ENCODE peak calls at places on chromosomes 16 and 17, in eight cellular contexts. T is AG04450; Q is SK-N-MC; E is RWPE1; Y is CD4-positive, CD25-positive, alpha-beta regulatory T cell; P is psoas muscle; I is effector memory CD4-positive, alpha-beta T cell; N is hepatocyte. O is an unnamed sample.

GRCh38 chr17:34641368-34641767 is 62.0 kb downstream of the TMEM132E start:
- DNase-seq in N (no peak), E (no peak), Q (no peak), Y (no peak), T (no peak), P (no peak), I (no peak), O (no peak)

GRCh38 chr16:11560701-11561439 is 25.8 kb downstream of the LITAF start:
- DNase-seq in T (no peak), E (peak), P (peak), N (peak), I (peak), Q (no peak), Y (peak), O (no peak)

GRCh38 chr17:79034931-79035485 is 11.0 kb downstream of the C1QTNF1 start:
- DNase-seq in E (no peak), N (no peak), I (no peak), P (no peak), T (no peak), Q (no peak), Y (no peak), O (no peak)

GRCh38 chr16:72198021-72198420 is 26.1 kb upstream of the PMFBP1 start:
- DNase-seq in P (no peak), T (peak), Q (peak), E (no peak), Y (no peak), I (no peak), N (peak), O (peak)

GRCh38 chr16:79607587-79607986 is 7.0 kb upstream of the MAF start:
- DNase-seq in Q (no peak), I (no peak), P (no peak), N (peak), T (no peak), Y (no peak), E (peak), O (peak)

GRCh38 chr16:54312502-54312991 is 26.0 kb upstream of the IRX3 start:
- DNase-seq in T (no peak), I (no peak), Y (no peak), E (no peak), N (no peak), Q (no peak), P (no peak), O (no peak)

GRCh38 chr17:81020767-81021497 is 14.0 kb upstream of the BAIAP2 start:
- DNase-seq in Q (no peak), T (no peak), P (peak), N (peak), I (no peak), E (peak), Y (no peak), O (peak)

GRCh38 chr17:44346064-44346844 is 1.2 kb downstream of the GRN start:
- DNase-seq in Q (no peak), N (no peak), I (no peak), E (no peak), Y (no peak), P (no peak), T (no peak), O (no peak)

GRCh38 chr17:77865716-77866115 is 92.8 kb upstream of the TNRC6C start:
- DNase-seq in Y (no peak), Q (no peak), P (no peak), T (no peak), I (no peak), E (no peak), N (no peak), O (no peak)

GRCh38 chr17:77958716-77959215 is 263 bp downstream of the TNRC6C start:
- DNase-seq in N (no peak), T (no peak), P (no peak), E (peak), Y (no peak), I (no peak), Q (no peak), O (no peak)

GRCh38 chr16:57268804-57269800 is 15.4 kb downstream of the PLLP start:
- DNase-seq in T (no peak), P (peak), I (no peak), Y (no peak), N (peak), Q (no peak), E (no peak), O (peak)

GRCh38 chr16:46884513-46885293 is 541 bp downstream of the GPT2 start:
- DNase-seq in Q (no peak), P (no peak), Y (peak), T (no peak), E (no peak), N (peak), I (no peak), O (no peak)

GRCh38 chr16:69309316-69309715 is 1.8 kb upstream of the VPS4A start:
- DNase-seq in E (no peak), Y (no peak), I (no peak), N (no peak), T (no peak), Q (no peak), P (no peak), O (no peak)

GRCh38 chr16:74724820-74725549 is 24.3 kb upstream of the MLKL start:
- DNase-seq in T (peak), N (no peak), P (peak), E (peak), Q (no peak), I (no peak), Y (no peak), O (peak)

GRCh38 chr17:33024688-33025486 is 33.2 kb downstream of the SPACA3 start:
- DNase-seq in T (no peak), I (no peak), P (no peak), N (no peak), Q (no peak), Y (no peak), E (no peak), O (no peak)

GRCh38 chr16:83793179-83793578 is 14.6 kb upstream of the HSBP1 start:
- DNase-seq in T (no peak), Q (no peak), I (no peak), E (no peak), Y (no peak), P (no peak), N (no peak), O (no peak)

GRCh38 chr17:68175905-68176304 is 71.9 kb upstream of the AMZ2 start:
- DNase-seq in Y (no peak), E (no peak), Q (no peak), I (no peak), P (no peak), N (no peak), T (no peak), O (no peak)

GRCh38 chr16:84266451-84266850 is 26.6 kb upstream of the KCNG4 start:
- DNase-seq in N (peak), Q (no peak), E (peak), P (no peak), T (no peak), I (peak), Y (peak), O (peak)

GRCh38 chr16:84739349-84740124 is 39.7 kb downstream of the USP10 start:
- DNase-seq in I (no peak), P (no peak), Y (no peak), E (peak), Q (no peak), T (peak), N (no peak), O (peak)

GRCh38 chr16:63690267-63690666 is 1431.6 kb downstream of the CDH11 start:
- DNase-seq in E (no peak), Q (no peak), Y (no peak), N (no peak), P (no peak), T (no peak), I (no peak), O (no peak)
- H3K27ac ChIP-seq in E (no peak), Q (no peak), Y (no peak), N (no peak), P (no peak), T (no peak), I (no peak), O (no peak)

GRCh38 chr17:29155966-29156338 is 24.2 kb downstream of the MYO18A start:
- DNase-seq in Y (no peak), I (no peak), Q (no peak), N (no peak), T (no peak), P (no peak), E (no peak), O (peak)
- H3K27ac ChIP-seq in Y (peak), I (no peak), Q (peak), N (peak), T (peak), P (peak), E (peak), O (peak)

GRCh38 chr16:65118866-65119265 is 3.0 kb downstream of the CDH11 start:
- DNase-seq in E (no peak), N (no peak), Y (no peak), Q (no peak), P (no peak), T (no peak), I (no peak), O (no peak)
- H3K27ac ChIP-seq in E (no peak), N (peak), Y (no peak), Q (peak), P (no peak), T (no peak), I (no peak), O (peak)

GRCh38 chr17:4720787-4721186 is 10.4 kb downstream of the ARRB2 start:
- DNase-seq in Y (no peak), T (no peak), I (no peak), Q (no peak), N (peak), E (no peak), P (no peak), O (no peak)
- H3K27ac ChIP-seq in Y (no peak), T (no peak), I (no peak), Q (no peak), N (peak), E (peak), P (no peak), O (no peak)

GRCh38 chr16:50819706-50820105 is 77.8 kb downstream of the CYLD start:
- DNase-seq in Y (no peak), N (no peak), T (no peak), I (no peak), Q (no peak), P (no peak), E (no peak), O (no peak)
- H3K27ac ChIP-seq in Y (no peak), N (no peak), T (no peak), I (no peak), Q (no peak), P (no peak), E (no peak), O (no peak)

GRCh38 chr17:49694847-49695697 is 12.7 kb downstream of the SLC35B1 start:
- DNase-seq in Q (no peak), P (peak), T (no peak), N (peak), E (peak), Y (peak), I (peak), O (no peak)

GRCh38 chr17:49692751-49693150 is 14.9 kb upstream of the SPOP start:
- DNase-seq in N (no peak), P (no peak), E (no peak), I (no peak), T (no peak), Q (no peak), Y (no peak), O (no peak)

GRCh38 chr17:49691086-49691676 is 13.3 kb upstream of the SPOP start:
- DNase-seq in P (no peak), Q (no peak), I (no peak), T (no peak), E (no peak), N (peak), Y (no peak), O (peak)

GRCh38 chr17:49690256-49690655 is 12.4 kb upstream of the SPOP start:
- DNase-seq in Q (no peak), Y (no peak), E (no peak), N (no peak), T (no peak), P (no peak), I (no peak), O (no peak)

DNA sequence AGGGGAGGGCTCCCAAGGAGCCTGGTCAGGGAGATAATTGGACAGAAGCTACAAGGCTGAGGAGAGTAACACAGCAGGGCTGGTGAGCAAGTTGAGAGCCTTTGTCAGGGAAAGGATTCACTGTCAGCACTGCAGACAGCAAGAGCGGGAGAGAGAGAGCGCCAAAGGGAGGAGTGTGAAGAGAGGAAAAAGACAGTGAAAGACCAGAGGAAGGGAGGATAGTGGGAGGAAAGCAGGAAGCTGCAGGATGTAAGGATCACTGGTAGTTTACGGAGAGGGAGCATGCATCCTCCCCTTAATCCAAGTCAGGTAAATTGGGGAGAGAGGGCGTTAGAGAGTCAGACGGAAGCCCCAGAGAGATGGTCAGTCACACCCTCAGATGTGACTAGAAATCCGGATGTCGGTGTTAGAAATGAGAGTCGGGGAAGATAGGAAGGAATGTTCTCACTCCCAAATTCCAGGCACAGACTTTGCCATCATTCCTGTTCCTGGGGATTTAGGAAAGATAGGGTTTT is 13.8 kb upstream of the SPOP start:
- DNase-seq in P (no peak), Q (no peak), I (no peak), T (no peak), Y (no peak), N (no peak), E (no peak), O (no peak)
- H3K27ac ChIP-seq in P (peak), Q (no peak), I (no peak), T (no peak), Y (no peak), N (peak), E (no peak), O (peak)